ENCODE peak calls at places on chromosomes 6 and 20, in seven cellular contexts. Q is neural progenitor cell, J is endodermal cell, C is mammary epithelial cell, T is GM12878, Y is K562, E is IMR-90. B is an unnamed sample.

GRCh38 chr6:160737934-160738333 is 35.9 kb downstream of the PLG start:
- DNase-seq in Q (no peak), J (no peak), C (peak; percentile 75), T (no peak), Y (no peak), E (no peak), B (no peak)

GRCh38 chr6:149863596-149863845 is 638 bp downstream of the LRP11 start:
- DNase-seq in Q (no peak), J (no peak), C (no peak), T (no peak), Y (no peak), E (no peak), B (no peak)

GRCh38 chr6:40779399-40779798 is 192.2 kb upstream of the LRFN2 start:
- DNase-seq in Q (no peak), J (no peak), C (peak; percentile 67), T (no peak), Y (no peak), E (peak; percentile 72), B (peak; percentile 70)

GRCh38 chr6:63272397-63272796 is 47.4 kb downstream of the LGSN start:
- DNase-seq in Q (peak; percentile 46), J (no peak), C (peak; percentile 6), T (no peak), Y (peak; percentile 10), E (peak; percentile 35), B (peak; percentile 40)

GRCh38 chr6:34063641-34064040 is 82.2 kb downstream of the GRM4 start:
- DNase-seq in Q (no peak), J (no peak), C (no peak), T (no peak), Y (no peak), E (no peak), B (no peak)

GRCh38 chr6:147285087-147285855 is 81.1 kb downstream of the STXBP5 start:
- DNase-seq in Q (peak; percentile 31), J (no peak), C (peak; percentile 22), T (no peak), Y (peak; percentile 30), E (peak; percentile 65), B (peak; percentile 57)

GRCh38 chr20:57478176-57478575 is 46.8 kb downstream of the CTCFL start:
- DNase-seq in Q (no peak), J (no peak), C (no peak), T (no peak), Y (no peak), E (no peak), B (no peak)

GRCh38 chr20:62551408-62552323 is 75.9 kb upstream of the GATA5 start:
- DNase-seq in Q (peak; percentile 38), J (peak; percentile 73), C (no peak), T (no peak), Y (no peak), E (no peak), B (no peak)

GRCh38 chr20:10654630-10655029 is 19.2 kb downstream of the JAG1 start:
- DNase-seq in Q (peak; percentile 61), J (peak; percentile 84), C (peak; percentile 94), T (peak; percentile 79), Y (no peak), E (no peak), B (no peak)

GRCh38 chr6:125943528-125944433 is 12.8 kb upstream of the HINT3 start:
- DNase-seq in Q (no peak), J (no peak), C (no peak), T (no peak), Y (peak; percentile 19), E (no peak), B (no peak)

GRCh38 chr20:24938498-24938897 is 10.6 kb upstream of the CST7 start:
- DNase-seq in Q (no peak), J (no peak), C (no peak), T (no peak), Y (no peak), E (no peak), B (no peak)

GRCh38 chr6:89269981-89270380 is 45.1 kb downstream of the GABRR2 start:
- DNase-seq in Q (no peak), J (no peak), C (no peak), T (no peak), Y (no peak), E (no peak), B (no peak)

GRCh38 chr6:104940238-104940880 is 16.5 kb upstream of the LIN28B start:
- DNase-seq in Q (peak; percentile 95), J (peak; percentile 94), C (no peak), T (no peak), Y (no peak), E (no peak), B (no peak)

GRCh38 chr20:10792291-10792690 is 118.5 kb upstream of the JAG1 start:
- DNase-seq in Q (no peak), J (no peak), C (no peak), T (no peak), Y (no peak), E (no peak), B (peak; percentile 26)

GRCh38 chr6:105317607-105318533 is 85.0 kb downstream of the PREP start:
- DNase-seq in Q (peak; percentile 30), J (peak; percentile 69), C (no peak), T (no peak), Y (no peak), E (no peak), B (no peak)

GRCh38 chr6:79269877-79270276 is 35.4 kb upstream of the HMGN3 start:
- DNase-seq in Q (no peak), J (no peak), C (peak; percentile 66), T (no peak), Y (no peak), E (peak; percentile 43), B (peak; percentile 82)

GRCh38 chr6:152720964-152721363 is 23.3 kb downstream of the MYCT1 start:
- DNase-seq in Q (no peak), J (no peak), C (peak; percentile 43), T (no peak), Y (no peak), E (peak; percentile 12), B (no peak)

GRCh38 chr6:126748141-126748540 is 370.3 kb upstream of the RSPO3 start:
- DNase-seq in Q (no peak), J (no peak), C (no peak), T (no peak), Y (no peak), E (no peak), B (peak; percentile 2)

GRCh38 chr20:32963176-32963575 is 41.1 kb downstream of the SUN5 start:
- DNase-seq in Q (no peak), J (peak; percentile 39), C (no peak), T (no peak), Y (no peak), E (no peak), B (no peak)

GRCh38 chr20:24573557-24573956 is 104.1 kb downstream of the SYNDIG1 start:
- DNase-seq in Q (no peak), J (no peak), C (no peak), T (no peak), Y (no peak), E (no peak), B (no peak)

GRCh38 chr20:23019403-23019802 is 15.7 kb upstream of the SSTR4 start:
- DNase-seq in Q (no peak), J (peak; percentile 44), C (no peak), T (no peak), Y (no peak), E (no peak), B (no peak)

GRCh38 chr20:3248167-3248992 is 9.4 kb upstream of the SLC4A11 start:
- DNase-seq in Q (peak; percentile 83), J (peak; percentile 86), C (no peak), T (no peak), Y (peak; percentile 40), E (no peak), B (peak; percentile 33)

GRCh38 chr6:156686429-156686939 is 90.7 kb upstream of the ARID1B start:
- DNase-seq in Q (peak; percentile 80), J (peak; percentile 80), C (peak; percentile 62), T (no peak), Y (no peak), E (peak; percentile 59), B (peak; percentile 74)

GRCh38 chr6:157267109-157267611 is 56.2 kb downstream of the TMEM242 start:
- DNase-seq in Q (peak; percentile 30), J (peak; percentile 79), C (no peak), T (no peak), Y (no peak), E (no peak), B (no peak)

GRCh38 chr6:285030-285771 is 7.1 kb upstream of the DUSP22 start:
- DNase-seq in Q (no peak), J (no peak), C (no peak), T (no peak), Y (no peak), E (no peak), B (no peak)
- H3K9me3 ChIP-seq in Q (no peaks in the 10 kb centered on the region), J (peaks cover 3% of the 10 kb centered on the region), C (no peaks in the 10 kb centered on the region), T (no peaks in the 10 kb centered on the region), Y (no peaks in the 10 kb centered on the region), E (peaks cover 4% of the 10 kb centered on the region), B (no peaks in the 10 kb centered on the region)

DNA sequence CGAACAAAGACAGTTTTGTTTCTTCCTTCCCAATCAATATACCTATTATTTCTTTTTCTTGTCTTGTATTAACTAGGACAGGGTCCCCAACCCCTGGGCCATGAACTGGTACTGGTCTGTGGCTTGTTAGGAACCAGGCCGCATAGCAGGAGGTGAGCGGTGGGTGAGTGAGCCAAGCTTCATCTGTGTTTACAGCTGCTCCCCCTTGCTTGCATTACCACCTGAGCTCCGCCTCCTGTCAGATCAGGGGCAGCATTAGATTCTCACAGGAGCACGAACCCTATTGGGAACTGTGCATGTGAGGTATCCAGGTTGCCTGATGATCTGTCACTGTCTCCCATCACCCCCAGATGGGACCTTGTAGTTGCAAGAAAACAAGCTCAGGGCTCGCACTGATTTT is 151.9 kb downstream of the CDKAL1 start:
- DNase-seq in Q (peak; percentile 28), J (peak; percentile 82), C (no peak), T (no peak), Y (no peak), E (no peak), B (no peak)
- TF ChIP-seq CTCF in Q (peak; percentile 7), J (peak; percentile 49), C (no peak), T (no peak), Y (peak; percentile 28), E (no peak), B (no peak)

GRCh38 chr20:46757754-46758678 is 48.6 kb downstream of the SLC2A10 start:
- DNase-seq in Q (peak; percentile 76), J (peak; percentile 85), C (peak; percentile 38), T (peak; percentile 30), Y (peak; percentile 81), E (peak; percentile 60), B (peak; percentile 38)
- H3K9ac ChIP-seq in Q (no peak overlapping the region), J (no peak overlapping the region), C (no peak overlapping the region), T (no peak overlapping the region), Y (no peak overlapping the region), E (no peak overlapping the region), B (no peak overlapping the region)

GRCh38 chr6:159473435-159473834 is 219.6 kb downstream of the SOD2 start:
- DNase-seq in Q (no peak), J (no peak), C (no peak), T (no peak), Y (no peak), E (no peak), B (no peak)
- H3K9me3 ChIP-seq in Q (no peaks in the 10 kb centered on the region), J (peaks cover 33% of the 10 kb centered on the region), C (no peaks in the 10 kb centered on the region), T (peaks cover 1% of the 10 kb centered on the region), Y (no peaks in the 10 kb centered on the region), E (no peaks in the 10 kb centered on the region), B (no peaks in the 10 kb centered on the region)

DNA sequence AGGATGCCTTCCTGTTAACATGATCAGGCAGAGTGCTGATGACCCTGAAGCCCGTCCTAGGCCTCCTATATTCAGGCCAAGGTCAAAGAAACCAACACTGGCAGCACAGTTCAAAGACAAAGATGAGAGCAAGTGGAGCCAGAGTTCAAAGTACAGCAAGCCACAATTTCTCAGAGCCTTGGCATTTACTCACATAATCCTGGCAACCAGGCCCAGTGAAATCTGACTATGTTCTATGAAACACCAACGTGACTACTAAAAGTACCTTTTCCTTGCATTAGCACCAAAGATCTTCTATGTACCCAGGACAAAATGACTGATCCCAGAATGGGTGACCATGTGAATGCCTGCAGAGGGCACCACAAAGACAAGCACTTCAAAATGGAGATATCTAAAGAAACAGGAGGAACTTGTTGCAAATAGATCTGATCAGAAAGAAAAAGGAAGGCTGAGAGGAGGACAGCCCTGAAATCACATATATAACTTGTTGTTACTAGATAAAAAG is 3.9 kb downstream of the NFS1 start:
- DNase-seq in Q (no peak), J (no peak), C (no peak), T (no peak), Y (no peak), E (no peak), B (no peak)
- TF ChIP-seq CTCF in Q (no peak), J (no peak), C (no peak), T (no peak), Y (no peak), E (no peak), B (no peak)

B was measured in fibroblast of lung.